ENCODE peak calls at places on chromosomes 4 and X, in eight cellular contexts. X is mucosa of gallbladder; H is NCI-H2081 treated with DMSO at 0.1 percent for 48 hours; D is CD8-positive, alpha-beta memory T cell; B is NCI-H2029; Z is naive thymus-derived CD8-positive, alpha-beta T cell; Q is epithelial cell of esophagus; E is progenitor cell of endocrine pancreas. F is an unnamed sample.

GRCh38 chr4:53586121-53586816 is 5.0 kb downstream of the LNX1 start:
- DNase-seq in X (no peak), H (no peak), D (no peak), B (no peak), Z (no peak), Q (peak; percentile 96), E (no peak), F (peak; percentile 94)

GRCh38 chr4:152476796-152477195 is 59.1 kb downstream of the FBXW7 start:
- DNase-seq in X (no peak), H (no peak), D (no peak), B (no peak), Z (no peak), Q (no peak), E (no peak), F (no peak)

GRCh38 chr4:139099366-139099982 is 77.5 kb downstream of the ELF2 start:
- DNase-seq in X (peak; percentile 59), H (peak; percentile 78), D (peak; percentile 56), B (peak; percentile 61), Z (peak; percentile 66), Q (peak; percentile 90), E (peak; percentile 60), F (no peak)

GRCh38 chr4:76376534-76376933 is 44.4 kb downstream of the CCDC158 start:
- DNase-seq in X (no peak), H (no peak), D (no peak), B (no peak), Z (no peak), Q (no peak), E (no peak), F (no peak)

GRCh38 chrX:67917412-67918010 is 373.7 kb downstream of the AR start:
- DNase-seq in X (no peak), H (no peak), D (no peak), B (no peak), Z (no peak), Q (no peak), E (no peak), F (no peak)

GRCh38 chrX:149527705-149528104 is 13.1 kb upstream of the EOLA1 start:
- DNase-seq in X (no peak), H (no peak), D (no peak), B (no peak), Z (peak; percentile 33), Q (peak; percentile 49), E (no peak), F (no peak)

GRCh38 chr4:6746721-6747689 is 31.0 kb downstream of the BLOC1S4 start:
- DNase-seq in X (peak; percentile 71), H (peak; percentile 81), D (no peak), B (peak; percentile 93), Z (no peak), Q (no peak), E (no peak), F (no peak)

GRCh38 chrX:115266300-115266699 is 23.2 kb upstream of the LUZP4 start:
- DNase-seq in X (no peak), H (no peak), D (no peak), B (no peak), Z (no peak), Q (no peak), E (no peak), F (no peak)

GRCh38 chr4:140343303-140343702 is 30.1 kb upstream of the SCOC start:
- DNase-seq in X (peak; percentile 89), H (no peak), D (no peak), B (no peak), Z (no peak), Q (peak; percentile 62), E (peak; percentile 18), F (peak; percentile 27)

GRCh38 chrX:16807976-16808542 is 21.8 kb downstream of the TXLNG start:
- DNase-seq in X (peak; percentile 65), H (no peak), D (no peak), B (peak; percentile 16), Z (no peak), Q (peak; percentile 52), E (no peak), F (no peak)

GRCh38 chrX:38275615-38276014 is 51.7 kb downstream of the RPGR start:
- DNase-seq in X (no peak), H (no peak), D (no peak), B (no peak), Z (no peak), Q (peak; percentile 85), E (no peak), F (peak; percentile 31)

GRCh38 chr4:54904953-54905352 is 220.4 kb downstream of the KDR start:
- DNase-seq in X (no peak), H (no peak), D (no peak), B (no peak), Z (no peak), Q (no peak), E (no peak), F (no peak)

GRCh38 chrX:124217289-124218251 is 114.9 kb upstream of the TEX13D start:
- DNase-seq in X (no peak), H (no peak), D (peak; percentile 43), B (peak; percentile 86), Z (peak; percentile 55), Q (peak; percentile 47), E (no peak), F (no peak)

GRCh38 chrX:147917700-147918694 is 6.3 kb downstream of the FMR1 start:
- DNase-seq in X (no peak), H (no peak), D (peak; percentile 1), B (no peak), Z (no peak), Q (no peak), E (no peak), F (no peak)

GRCh38 chr4:37549003-37549402 is 137.2 kb downstream of the RELL1 start:
- DNase-seq in X (no peak), H (no peak), D (no peak), B (no peak), Z (no peak), Q (peak; percentile 74), E (no peak), F (no peak)

GRCh38 chr4:24103434-24104168 is 213.8 kb upstream of the PPARGC1A start:
- DNase-seq in X (no peak), H (no peak), D (no peak), B (peak; percentile 1), Z (no peak), Q (no peak), E (no peak), F (no peak)

GRCh38 chr4:140861359-140862181 is 105.4 kb upstream of the TBC1D9 start:
- DNase-seq in X (peak; percentile 81), H (peak; percentile 6), D (no peak), B (peak; percentile 72), Z (peak; percentile 12), Q (peak; percentile 87), E (peak; percentile 24), F (peak; percentile 29)

GRCh38 chr4:68576272-68577100 is at the start of gene UGT2B17:
- DNase-seq in X (no peak), H (no peak), D (no peak), B (no peak), Z (no peak), Q (peak; percentile 13), E (no peak), F (no peak)

GRCh38 chr4:186844059-186844681 is 120.5 kb upstream of the FAT1 start:
- DNase-seq in X (no peak), H (no peak), D (no peak), B (no peak), Z (no peak), Q (no peak), E (no peak), F (no peak)

GRCh38 chr4:103786014-103786413 is 66.2 kb upstream of the TACR3 start:
- DNase-seq in X (no peak), H (no peak), D (no peak), B (peak; percentile 45), Z (no peak), Q (peak; percentile 65), E (no peak), F (no peak)

GRCh38 chrX:47218920-47219815 is 687 bp downstream of the CDK16 start:
- DNase-seq in X (no peak), H (no peak), D (peak; percentile 53), B (peak; percentile 5), Z (peak; percentile 13), Q (no peak), E (peak; percentile 59), F (no peak)

GRCh38 chr4:63556332-63556731 is 852.9 kb downstream of the TECRL start:
- DNase-seq in X (no peak), H (no peak), D (no peak), B (no peak), Z (no peak), Q (no peak), E (no peak), F (no peak)

GRCh38 chr4:1872918-1873269 is 1.7 kb downstream of the NSD2 start:
- DNase-seq in X (no peak), H (no peak), D (no peak), B (no peak), Z (no peak), Q (peak; percentile 63), E (no peak), F (no peak)

GRCh38 chr4:6423575-6423974 is 48.8 kb downstream of the PPP2R2C start:
- DNase-seq in X (no peak), H (no peak), D (no peak), B (no peak), Z (no peak), Q (no peak), E (no peak), F (no peak)

GRCh38 chr4:5142726-5143125 is 91.4 kb downstream of the STK32B start:
- DNase-seq in X (peak; percentile 58), H (no peak), D (no peak), B (no peak), Z (no peak), Q (peak; percentile 34), E (no peak), F (no peak)

GRCh38 chr4:65344278-65344825 is 325.9 kb downstream of the EPHA5 start:
- DNase-seq in X (no peak), H (no peak), D (no peak), B (no peak), Z (no peak), Q (peak; percentile 27), E (no peak), F (peak; percentile 12)

GRCh38 chr4:23680616-23681518 is 209.0 kb downstream of the PPARGC1A start:
- DNase-seq in X (no peak), H (no peak), D (no peak), B (no peak), Z (no peak), Q (no peak), E (no peak), F (no peak)

GRCh38 chr4:38612996-38613395 is 51.0 kb upstream of the KLF3 start:
- DNase-seq in X (no peak), H (no peak), D (no peak), B (peak; percentile 67), Z (no peak), Q (peak; percentile 38), E (no peak), F (no peak)

GRCh38 chr4:29536745-29537144 is 1183.4 kb upstream of the PCDH7 start:
- DNase-seq in X (no peak), H (no peak), D (no peak), B (no peak), Z (no peak), Q (no peak), E (no peak), F (no peak)

GRCh38 chr4:24104173-24104572 is 214.3 kb upstream of the PPARGC1A start:
- DNase-seq in X (peak; percentile 23), H (no peak), D (no peak), B (peak; percentile 78), Z (no peak), Q (no peak), E (no peak), F (no peak)

GRCh38 chr4:84852081-84852480 is 114.4 kb downstream of the WDFY3 start:
- DNase-seq in X (no peak), H (no peak), D (no peak), B (no peak), Z (no peak), Q (no peak), E (no peak), F (no peak)

GRCh38 chr4:58734030-58734673 is 1624.0 kb upstream of the IGFBP7 start:
- DNase-seq in X (no peak), H (no peak), D (no peak), B (no peak), Z (no peak), Q (no peak), E (no peak), F (no peak)

GRCh38 chr4:7381890-7382633 is 52.7 kb downstream of the PSAPL1 start:
- DNase-seq in X (no peak), H (no peak), D (no peak), B (no peak), Z (no peak), Q (no peak), E (no peak), F (no peak)

GRCh38 chr4:123158576-123158975 is 236.2 kb upstream of the NUDT6 start:
- DNase-seq in X (no peak), H (no peak), D (no peak), B (no peak), Z (no peak), Q (peak; percentile 31), E (no peak), F (no peak)

F was measured in epithelial cell of prostate.